ENCODE peak calls at places on chromosomes 13 and 19, in ten cellular contexts. K is body of pancreas, U is gastrocnemius medialis, W is heart left ventricle, Y is pancreas, D is thoracic aorta, P is breast epithelium, X is kidney, T is colonic mucosa, C is uterus. O is an unnamed sample.

GRCh38 chr19:2123682-2124387 is 27.1 kb downstream of the IZUMO4 start:
- DNase-seq in D (no peak), K (no peak), U (no peak), Y (no peak), T (no peak), X (no peak), P (no peak), W (no peak), C (no peak), O (no peak)

GRCh38 chr19:18848860-18849661 is 17.3 kb downstream of the UPF1 start:
- DNase-seq in T (peak; percentile 46), C (peak; percentile 73), U (peak; percentile 58), W (peak; percentile 86), K (peak; percentile 78), D (peak; percentile 46), X (peak; percentile 88), Y (peak; percentile 50), P (no peak), O (peak; percentile 74)

GRCh38 chr13:97440598-97440997 is 6.6 kb downstream of the RAP2A start:
- DNase-seq in W (no peak), U (no peak), D (no peak), X (no peak), Y (no peak), C (no peak), K (no peak), P (no peak), T (no peak), O (no peak)

GRCh38 chr13:22201395-22201794 is 530.5 kb downstream of the FGF9 start:
- DNase-seq in P (no peak), T (no peak), D (no peak), U (no peak), Y (no peak), K (no peak), W (no peak), C (no peak), X (no peak), O (no peak)

GRCh38 chr13:43572601-43573360 is 214.0 kb downstream of the ENOX1 start:
- DNase-seq in D (no peak), C (no peak), U (no peak), W (no peak), K (no peak), X (no peak), Y (no peak), P (no peak), T (no peak), O (no peak)

GRCh38 chr13:66835040-66835628 is 395.0 kb downstream of the PCDH9 start:
- DNase-seq in U (peak; percentile 13), W (peak; percentile 85), D (no peak), K (peak; percentile 50), X (peak; percentile 91), P (no peak), Y (peak; percentile 22), T (peak; percentile 34), C (peak; percentile 28), O (peak; percentile 20)

GRCh38 chr13:46341112-46341711 is 45.8 kb downstream of the RUBCNL start:
- DNase-seq in P (no peak), K (no peak), Y (no peak), D (no peak), T (no peak), X (no peak), C (no peak), W (no peak), U (no peak), O (no peak)

GRCh38 chr19:42402376-42403116 is 12.4 kb upstream of the CNFN start:
- DNase-seq in T (no peak), D (no peak), P (no peak), K (no peak), U (no peak), W (no peak), X (no peak), Y (no peak), C (no peak), O (no peak)

GRCh38 chr13:42484396-42484795 is 89.6 kb upstream of the TNFSF11 start:
- DNase-seq in K (no peak), T (no peak), X (no peak), W (no peak), U (no peak), P (no peak), Y (no peak), C (no peak), D (no peak), O (no peak)

GRCh38 chr19:18612772-18613588 is at the start of gene TMEM59L:
- DNase-seq in U (no peak), W (no peak), D (no peak), T (no peak), Y (no peak), C (no peak), K (no peak), X (peak; percentile 77), P (no peak), O (no peak)

GRCh38 chr13:32246468-32246867 is 68.7 kb downstream of the ZAR1L start:
- DNase-seq in T (peak; percentile 63), D (no peak), Y (peak; percentile 28), P (no peak), C (peak; percentile 56), K (peak; percentile 58), X (no peak), W (peak; percentile 73), U (no peak), O (peak; percentile 57)

GRCh38 chr13:51005566-51005965 is 96.0 kb downstream of the RNASEH2B start:
- DNase-seq in X (no peak), C (no peak), U (no peak), K (no peak), Y (no peak), P (no peak), D (no peak), T (no peak), W (no peak), O (no peak)

GRCh38 chr19:56670401-56670960 is 1.1 kb downstream of the ZNF835 start:
- DNase-seq in P (no peak), D (no peak), W (no peak), T (no peak), C (no peak), K (no peak), X (no peak), Y (no peak), U (no peak), O (no peak)

GRCh38 chr19:56668676-56669075 is 2.9 kb downstream of the ZNF835 start:
- DNase-seq in C (no peak), X (no peak), U (no peak), P (no peak), Y (no peak), D (no peak), K (no peak), W (no peak), T (no peak), O (no peak)

GRCh38 chr19:56670961-56671612 is 470 bp downstream of the ZNF835 start:
- DNase-seq in C (no peak), X (peak; percentile 77), P (no peak), Y (peak; percentile 55), U (no peak), W (no peak), K (peak; percentile 64), D (no peak), T (no peak), O (no peak)

GRCh38 chr19:56667311-56667870 is 4.2 kb downstream of the ZNF835 start:
- DNase-seq in K (no peak), Y (no peak), T (no peak), U (no peak), W (no peak), C (no peak), X (no peak), P (no peak), D (no peak), O (no peak)

DNA sequence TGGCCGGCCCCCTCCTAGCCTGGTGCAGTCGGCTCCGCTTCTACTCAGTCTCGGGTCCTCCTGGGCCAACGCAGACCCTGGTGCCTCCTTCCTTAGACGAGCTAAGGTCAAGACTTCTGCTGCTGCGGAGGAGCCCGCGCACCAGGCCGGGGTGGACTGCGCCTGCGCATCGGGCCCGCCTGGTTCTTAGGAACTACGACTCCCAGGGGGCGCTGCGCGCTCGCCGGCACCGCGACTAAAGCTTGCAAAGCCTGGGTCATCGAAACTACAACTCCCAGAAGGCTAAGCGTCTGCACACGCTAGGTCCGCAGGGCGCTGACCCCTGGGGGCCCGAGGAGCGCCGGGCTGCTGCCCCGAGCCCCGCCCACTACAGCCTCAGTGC is at the start of gene ZNF835:
- DNase-seq in D (peak; percentile 60), Y (peak; percentile 95), W (peak; percentile 97), C (peak; percentile 94), U (peak; percentile 81), X (peak; percentile 97), P (peak; percentile 90), T (peak; percentile 89), K (peak; percentile 90), O (peak; percentile 96)
- TF ChIP-seq CTCF in D (peak; percentile 46), Y (no peak), W (peak; percentile 58), C (peak; percentile 33), U (no peak), X (peak; percentile 15), P (no peak), T (no peak), K (peak; percentile 40), O (no peak)

DNA sequence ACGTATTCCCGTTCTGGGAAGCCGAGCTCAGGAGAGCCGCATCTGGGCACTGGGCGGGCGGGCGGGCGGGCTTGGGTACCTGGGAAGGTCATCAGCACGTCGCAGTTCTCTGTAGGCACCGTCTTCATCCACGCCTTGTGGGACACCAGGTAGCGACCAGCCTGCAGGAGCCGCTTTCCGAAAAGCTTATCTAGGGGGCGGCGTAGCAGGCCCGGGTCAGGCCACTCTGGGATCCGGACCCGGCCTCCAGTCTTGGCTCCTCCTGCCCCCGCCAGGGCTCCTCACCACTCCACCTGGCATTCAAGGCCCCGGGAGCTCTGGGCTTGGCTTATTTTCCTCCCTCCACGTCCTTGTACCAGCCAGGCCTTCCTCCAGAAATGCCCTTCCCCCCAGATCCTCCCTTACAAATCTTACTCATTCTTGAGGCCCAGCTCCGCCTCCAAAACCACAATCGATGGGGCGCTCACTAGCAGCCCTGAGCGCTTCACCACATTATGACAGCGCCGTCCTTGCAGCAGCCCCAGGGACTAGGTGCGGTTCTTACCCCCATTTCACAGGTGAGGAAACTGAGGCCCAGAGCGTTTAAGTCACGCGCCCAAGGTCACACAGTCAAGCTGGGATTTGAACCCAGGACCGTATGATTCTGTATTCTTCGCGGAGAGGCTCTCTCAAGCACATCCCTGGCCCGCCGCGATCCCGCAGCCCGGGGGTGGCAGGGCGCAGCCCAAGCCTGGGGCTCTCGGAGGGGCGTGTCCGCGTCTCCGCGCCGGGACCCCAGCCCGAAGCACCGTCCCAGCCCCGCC is 843 bp downstream of the ANO8 start:
- DNase-seq in D (no peak), W (no peak), Y (peak; percentile 41), C (no peak), K (peak; percentile 55), P (no peak), X (no peak), U (no peak), T (no peak), O (no peak)
- H3K27ac ChIP-seq in D (no peak overlapping the region), W (peak overlapping the region; percentile 70), Y (peak overlapping the region; percentile 54), C (peak overlapping the region; percentile 30), K (peak overlapping the region; percentile 63), P (peak overlapping the region; percentile 81), X (no peak overlapping the region), U (peak overlapping the region; percentile 81), T (peak overlapping the region; percentile 74), O (peak overlapping the region; percentile 70)

GRCh38 chr13:110137677-110138008 is 169.3 kb downstream of the COL4A1 start:
- DNase-seq in U (peak; percentile 54), W (peak; percentile 75), Y (peak; percentile 59), K (peak; percentile 72), C (no peak), T (peak; percentile 36), X (no peak), D (no peak), P (no peak), O (peak; percentile 62)
- TF ChIP-seq CTCF in U (no peak), W (peak; percentile 67), Y (no peak), K (peak; percentile 47), C (peak; percentile 58), T (peak; percentile 18), X (no peak), D (no peak), P (no peak), O (no peak)

GRCh38 chr13:112113355-112113754 is 46.4 kb downstream of the SOX1 start:
- DNase-seq in W (no peak), K (no peak), X (no peak), U (no peak), Y (no peak), P (no peak), D (no peak), C (no peak), T (peak; percentile 52), O (no peak)
- H3K27ac ChIP-seq in W (no peak overlapping the region), K (no peak overlapping the region), X (no peak overlapping the region), U (no peak overlapping the region), Y (no peak overlapping the region), P (no peak overlapping the region), D (no peak overlapping the region), C (no peak overlapping the region), T (peak overlapping the region; percentile 80), O (no peak overlapping the region)